ENCODE peak calls at places on chromosomes 7 and 10, in four cellular contexts. E is IMR-90, N is upper lobe of left lung, O is heart left ventricle. Q is an unnamed sample. For H3K4me1, the result is how much of the 10 kb centered on the place peaks cover.

GRCh38 chr7:83599131-83599530 is 49.8 kb downstream of the SEMA3E start:
- DNase-seq in E (no peak), N (no peak), O (no peak), Q (no peak)

GRCh38 chr7:94338921-94339371 is 55.7 kb upstream of the COL1A2 start:
- DNase-seq in E (peak), N (no peak), O (no peak), Q (no peak)

GRCh38 chr10:13717936-13718772 is 131.4 kb downstream of the PRPF18 start:
- DNase-seq in E (peak), N (peak), O (peak), Q (peak)

GRCh38 chr7:32616625-32617024 is 121.3 kb downstream of the AVL9 start:
- DNase-seq in E (peak), N (no peak), O (peak), Q (peak)

GRCh38 chr10:61904711-61905445 is 3.4 kb downstream of the ARID5B start:
- DNase-seq in E (peak), N (no peak), O (no peak), Q (peak)

GRCh38 chr7:83547526-83547925 is 101.4 kb downstream of the SEMA3E start:
- DNase-seq in E (peak), N (no peak), O (no peak), Q (no peak)

GRCh38 chr7:45122975-45123860 is 11.7 kb upstream of the TBRG4 start:
- DNase-seq in E (no peak), N (no peak), O (no peak), Q (no peak)

GRCh38 chr7:46705416-46706255 is 784.6 kb upstream of the IGFBP3 start:
- DNase-seq in E (peak), N (no peak), O (no peak), Q (no peak)

GRCh38 chr10:63536678-63537077 is 15.5 kb downstream of the REEP3 start:
- DNase-seq in E (no peak), N (no peak), O (no peak), Q (no peak)

GRCh38 chr10:34780818-34781380 is 34.2 kb downstream of the PARD3 start:
- DNase-seq in E (peak), N (no peak), O (peak), Q (peak)

GRCh38 chr10:118916777-118917176 is 112.7 kb upstream of the NANOS1 start:
- DNase-seq in E (no peak), N (no peak), O (no peak), Q (no peak)

GRCh38 chr10:75456122-75456521 is 24.7 kb downstream of the LRMDA start:
- DNase-seq in E (no peak), N (no peak), O (no peak), Q (no peak)

GRCh38 chr7:42065942-42066341 is 171.1 kb downstream of the GLI3 start:
- DNase-seq in E (peak), N (no peak), O (no peak), Q (no peak)

GRCh38 chr7:150842716-150843115 is 9.6 kb upstream of the AOC1 start:
- DNase-seq in E (no peak), N (no peak), O (no peak), Q (no peak)

GRCh38 chr7:84372712-84373111 is 178.1 kb upstream of the SEMA3A start:
- DNase-seq in E (peak), N (no peak), O (no peak), Q (no peak)

GRCh38 chr7:100567751-100568175 is 5.9 kb downstream of the SAP25 start:
- DNase-seq in E (no peak), N (no peak), O (peak), Q (no peak)

GRCh38 chr7:1811850-1812692 is 142.0 kb downstream of the ELFN1 start:
- DNase-seq in E (no peak), N (no peak), O (no peak), Q (no peak)

GRCh38 chr10:3907514-3907913 is 122.5 kb upstream of the KLF6 start:
- DNase-seq in E (peak), N (peak), O (peak), Q (peak)

GRCh38 chr7:25087855-25088254 is 37.2 kb downstream of the CYCS start:
- DNase-seq in E (no peak), N (no peak), O (no peak), Q (no peak)

DNA sequence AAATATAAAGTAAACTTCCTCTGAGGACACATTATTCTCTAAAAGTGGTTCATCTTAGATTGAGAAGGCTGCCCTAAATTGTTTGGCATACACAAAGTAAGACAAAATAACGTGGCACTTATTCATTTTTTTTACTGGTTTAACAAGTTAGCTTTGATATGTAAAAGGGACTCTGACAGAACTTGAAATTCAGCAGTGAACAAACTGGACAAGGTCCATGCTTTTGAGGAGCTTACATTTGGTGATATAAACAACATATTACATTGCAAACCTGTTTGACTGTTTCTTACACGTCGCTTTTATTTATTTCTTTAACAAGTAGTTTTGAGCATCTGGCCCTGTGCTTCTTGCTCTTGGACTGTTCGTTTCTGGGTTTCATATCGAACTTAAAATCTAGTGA is 253.1 kb upstream of the POM121L12 start:
- DNase-seq in E (no peak), N (no peak), O (no peak), Q (no peak)
- TF ChIP-seq CTCF in E (no peak), N (no peak), O (no peak), Q (no peak)

GRCh38 chr7:95594185-95594584 is 2.1 kb downstream of the PDK4 start:
- DNase-seq in E (no peak), N (no peak), O (no peak), Q (no peak)
- TF ChIP-seq POLR2A in E (no peak), N (peak), O (peak), Q (no peak)

GRCh38 chr10:79179404-79180309 is 110.9 kb downstream of the ZMIZ1 start:
- DNase-seq in E (no peak), N (no peak), O (no peak), Q (no peak)
- H3K4me1 ChIP-seq in E (half or more), N (half or more), O (half or more), Q (half or more)

DNA sequence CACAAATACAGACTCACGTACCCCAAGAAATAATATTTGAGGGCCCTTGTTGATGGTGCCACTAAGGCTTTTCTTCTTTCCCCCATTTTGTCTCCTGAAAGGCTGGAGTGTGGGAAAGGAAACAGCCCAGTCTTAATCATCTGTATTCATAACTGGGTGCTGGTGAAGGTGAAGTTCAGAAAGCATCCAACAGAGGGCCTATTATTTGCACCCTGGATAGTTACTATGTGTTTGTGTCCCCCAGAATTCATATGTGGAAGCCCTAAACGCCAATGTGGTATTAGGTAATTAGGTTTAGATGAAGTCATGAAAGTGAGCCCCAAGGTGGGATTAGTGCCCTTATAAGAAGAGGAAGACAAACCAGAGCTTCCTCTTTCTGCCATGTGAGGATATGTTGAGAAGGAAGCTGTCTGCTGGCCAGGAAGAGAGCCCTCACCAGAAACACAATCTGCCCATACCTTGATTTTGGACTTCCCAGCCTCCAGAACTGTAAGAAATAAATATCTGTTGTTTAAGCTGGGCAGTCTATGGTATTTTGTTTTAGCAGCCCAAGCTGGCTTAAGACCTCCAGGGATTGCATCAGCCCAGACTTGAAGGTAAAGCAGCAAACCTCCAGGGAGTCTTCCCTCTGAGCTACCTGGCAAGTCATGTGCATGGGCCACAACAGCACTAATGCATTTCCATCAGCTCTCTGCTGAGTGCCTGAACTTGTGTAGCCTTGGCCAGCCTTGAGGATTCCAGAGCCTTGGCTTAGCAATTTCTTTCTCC is 90.0 kb upstream of the ADRB1 start:
- DNase-seq in E (no peak), N (no peak), O (no peak), Q (no peak)
- TF ChIP-seq CTCF in E (no peak), N (no peak), O (peak), Q (no peak)

DNA sequence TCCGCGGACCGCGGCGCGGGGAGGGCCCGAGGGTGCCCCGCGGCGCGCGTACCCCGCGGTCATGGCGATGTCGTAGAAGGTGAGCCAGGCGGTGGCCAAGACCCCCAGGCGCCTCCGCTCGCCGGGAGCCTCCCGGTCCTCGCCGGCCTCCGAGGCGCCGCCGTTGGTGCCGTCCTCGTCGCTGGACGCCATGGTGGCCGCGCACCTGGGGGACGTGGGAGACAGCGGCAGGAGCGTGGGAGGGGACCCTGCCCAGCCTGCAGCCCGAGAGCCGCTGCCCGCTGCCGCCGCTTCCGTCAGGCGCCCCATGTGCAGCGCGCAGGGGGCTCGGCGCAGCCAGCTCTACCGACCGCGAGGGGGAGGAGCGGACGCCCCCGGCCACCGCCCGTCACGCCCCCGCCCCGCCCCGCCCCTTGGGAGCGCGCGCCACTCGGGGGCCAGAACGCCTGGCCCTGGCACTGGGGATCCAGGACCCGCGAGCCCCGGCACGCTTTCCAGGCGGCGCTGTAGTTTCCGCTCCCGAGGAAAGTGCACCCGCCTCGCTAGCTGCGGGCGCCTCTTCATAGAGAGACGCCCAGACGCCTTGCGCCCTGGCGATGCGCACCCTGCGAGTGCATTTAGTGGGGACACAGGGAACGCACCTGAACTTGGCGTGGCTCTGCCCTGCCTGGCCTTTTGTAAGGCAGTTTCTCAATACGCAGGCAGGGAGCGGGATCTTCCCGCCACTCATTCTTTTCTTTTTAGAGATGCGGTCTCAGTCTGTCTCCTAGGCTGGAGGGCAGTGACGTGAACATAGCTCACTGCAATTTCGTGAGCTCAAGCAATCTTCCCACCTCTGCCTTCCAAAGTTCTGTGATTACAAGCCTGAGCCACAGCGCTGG is at the start of gene HACD1:
- DNase-seq in E (peak), N (peak), O (peak), Q (peak)
- TF ChIP-seq POLR2A in E (peak), N (peak), O (peak), Q (no peak)

GRCh38 chr7:134706468-134706867 is 59.8 kb downstream of the BPGM start:
- DNase-seq in E (no peak), N (no peak), O (no peak), Q (no peak)

GRCh38 chr7:134708692-134709091 is 62.0 kb downstream of the BPGM start:
- DNase-seq in E (no peak), N (no peak), O (no peak), Q (no peak)

GRCh38 chr7:134709197-134709596 is 62.5 kb downstream of the BPGM start:
- DNase-seq in E (no peak), N (no peak), O (no peak), Q (no peak)

GRCh38 chr7:134705716-134706115 is 59.1 kb downstream of the BPGM start:
- DNase-seq in E (no peak), N (no peak), O (no peak), Q (no peak)

DNA sequence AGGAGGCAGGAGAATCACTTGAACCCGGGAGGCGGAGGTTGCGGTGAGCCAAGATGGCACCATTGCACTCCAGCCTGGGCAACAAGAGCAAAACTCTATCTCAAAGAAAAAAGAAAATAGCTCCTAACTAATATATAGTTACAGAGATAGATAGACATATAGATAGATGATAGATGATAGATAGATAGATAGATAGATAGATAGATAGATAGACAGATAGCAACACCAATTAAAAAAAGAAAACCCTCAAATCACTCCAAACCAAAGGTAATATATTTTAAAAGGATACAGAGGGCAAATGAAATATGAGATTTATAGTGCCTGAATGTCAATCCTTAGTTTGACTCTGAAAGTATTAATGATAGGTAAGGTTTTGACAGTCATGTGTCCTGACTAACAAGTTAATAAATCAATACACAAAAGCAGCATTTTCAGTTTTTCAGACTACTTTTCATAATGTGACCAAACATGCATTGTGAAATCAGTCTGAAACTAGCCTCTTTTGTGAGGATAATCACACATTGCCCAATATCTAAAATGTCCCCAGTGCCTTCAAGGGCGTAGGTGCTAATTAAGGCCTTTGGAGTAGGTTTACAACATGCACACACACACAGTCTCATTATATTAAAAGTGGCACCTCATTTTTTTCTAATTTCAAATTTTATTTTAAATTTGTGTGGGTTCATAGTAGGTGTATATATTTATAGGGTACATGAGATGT is 61.2 kb downstream of the BPGM start:
- DNase-seq in E (no peak), N (no peak), O (no peak), Q (no peak)
- H3K4me1 ChIP-seq in E (under half), N (under half), O (under half), Q (under half)

GRCh38 chr7:142760071-142760642 is 10.6 kb upstream of the PRSS2 start:
- DNase-seq in E (no peak), N (no peak), O (no peak), Q (no peak)

GRCh38 chr7:142754681-142755575 is 5.7 kb downstream of the PRSS1 start:
- DNase-seq in E (no peak), N (no peak), O (no peak), Q (no peak)

GRCh38 chr7:142759433-142759832 is 10.2 kb downstream of the PRSS1 start:
- DNase-seq in E (no peak), N (no peak), O (no peak), Q (no peak)
- TF ChIP-seq CTCF in E (no peak), N (no peak), O (no peak), Q (no peak)

GRCh38 chr10:86747796-86748581 is 8.4 kb upstream of the BMPR1A start:
- DNase-seq in E (peak), N (no peak), O (no peak), Q (no peak)
- TF ChIP-seq POLR2A in E (no peak), N (no peak), O (no peak), Q (no peak)

DNA sequence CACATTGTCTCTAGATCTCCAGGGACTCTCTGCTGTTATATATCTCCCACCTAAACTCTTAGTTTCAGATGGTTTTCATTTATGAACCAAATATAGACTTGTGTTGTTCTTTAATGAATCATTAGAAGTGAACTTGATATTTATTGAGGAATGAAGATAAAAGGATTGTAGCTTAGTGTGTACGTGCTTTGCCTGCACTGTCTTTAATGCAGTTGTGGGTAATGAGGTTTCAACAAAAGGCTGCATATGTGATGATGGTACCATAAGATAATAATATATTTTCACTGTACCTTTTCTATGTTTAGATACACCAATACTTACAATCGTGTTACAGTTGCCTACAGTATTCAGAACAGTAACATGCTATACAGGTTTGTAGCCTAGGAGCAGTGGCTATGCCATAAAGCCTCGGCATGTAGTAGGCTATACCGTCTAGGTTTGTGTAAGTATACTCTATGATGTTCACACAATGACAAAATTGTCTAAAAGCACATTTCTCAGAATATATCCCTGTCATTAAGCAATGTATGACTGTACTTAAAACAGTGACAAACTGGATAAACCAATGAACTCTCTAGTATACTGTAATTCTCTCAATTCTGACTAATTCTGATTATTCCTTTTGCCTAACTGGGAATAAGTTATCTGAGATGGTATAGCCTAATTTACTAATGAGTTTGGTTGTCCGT is 25.2 kb downstream of the VCL start:
- DNase-seq in E (no peak), N (no peak), O (no peak), Q (no peak)
- H3K4me1 ChIP-seq in E (under half), N (under half), O (under half), Q (under half)

Q was measured in uterus.